ENCODE peak calls at places on chromosomes 13 and 19, in nine cellular contexts. One of them, this sample, is unnamed.
A peak's percentile ranks its signal among the peaks of the same experiment; 100 is the strongest.

GRCh38 chr19:29858000-29858596 is 46.3 kb downstream of the CCNE1 start:
- DNase-seq in AG09319: no peak
- DNase-seq in HEK293T: peak; percentile 64
- DNase-seq in osteoblast: no peak
- DNase-seq in fibroblast of the aortic adventitia: no peak
- DNase-seq in stimulated activated CD4-positive, alpha-beta T cell treated with anti-CD3 and anti-CD28 coated beads, Interleukin-2, amount 100 ng/mL, for 48 hours: no peak
- DNase-seq in stomach: peak; percentile 50
- DNase-seq in fibroblast of pulmonary artery: no peak
- DNase-seq in amygdala: no peak
- DNase-seq in this sample: no peak

GRCh38 chr13:94327318-94327717 is 152.2 kb downstream of the DCT start:
- DNase-seq in osteoblast: no peak
- DNase-seq in stomach: no peak
- DNase-seq in AG09319: no peak
- DNase-seq in amygdala: no peak
- DNase-seq in fibroblast of pulmonary artery: no peak
- DNase-seq in HEK293T: no peak
- DNase-seq in fibroblast of the aortic adventitia: no peak
- DNase-seq in stimulated activated CD4-positive, alpha-beta T cell treated with anti-CD3 and anti-CD28 coated beads, Interleukin-2, amount 100 ng/mL, for 48 hours: no peak
- DNase-seq in this sample: no peak

GRCh38 chr13:80334582-80335260 is 6.2 kb downstream of the SPRY2 start:
- DNase-seq in stimulated activated CD4-positive, alpha-beta T cell treated with anti-CD3 and anti-CD28 coated beads, Interleukin-2, amount 100 ng/mL, for 48 hours: no peak
- DNase-seq in stomach: no peak
- DNase-seq in fibroblast of pulmonary artery: peak; percentile 50
- DNase-seq in amygdala: no peak
- DNase-seq in AG09319: no peak
- DNase-seq in fibroblast of the aortic adventitia: peak; percentile 54
- DNase-seq in HEK293T: no peak
- DNase-seq in osteoblast: no peak
- DNase-seq in this sample: no peak

GRCh38 chr13:46905249-46905648 is 8.4 kb upstream of the HTR2A start:
- DNase-seq in HEK293T: no peak
- DNase-seq in amygdala: no peak
- DNase-seq in AG09319: no peak
- DNase-seq in fibroblast of the aortic adventitia: peak; percentile 31
- DNase-seq in fibroblast of pulmonary artery: peak; percentile 26
- DNase-seq in stomach: no peak
- DNase-seq in stimulated activated CD4-positive, alpha-beta T cell treated with anti-CD3 and anti-CD28 coated beads, Interleukin-2, amount 100 ng/mL, for 48 hours: no peak
- DNase-seq in osteoblast: no peak
- DNase-seq in this sample: no peak

GRCh38 chr19:44890366-44891015 is 563 bp upstream of the TOMM40 start:
- DNase-seq in HEK293T: peak; percentile 96
- DNase-seq in stimulated activated CD4-positive, alpha-beta T cell treated with anti-CD3 and anti-CD28 coated beads, Interleukin-2, amount 100 ng/mL, for 48 hours: no peak
- DNase-seq in osteoblast: peak; percentile 98
- DNase-seq in stomach: no peak
- DNase-seq in fibroblast of pulmonary artery: peak; percentile 99
- DNase-seq in fibroblast of the aortic adventitia: peak; percentile 100
- DNase-seq in amygdala: peak; percentile 100
- DNase-seq in AG09319: peak; percentile 95
- DNase-seq in this sample: peak; percentile 100

GRCh38 chr13:30841161-30841560 is 64.9 kb upstream of the MEDAG start:
- DNase-seq in fibroblast of the aortic adventitia: peak; percentile 25
- DNase-seq in AG09319: peak; percentile 85
- DNase-seq in fibroblast of pulmonary artery: no peak
- DNase-seq in stomach: no peak
- DNase-seq in amygdala: no peak
- DNase-seq in stimulated activated CD4-positive, alpha-beta T cell treated with anti-CD3 and anti-CD28 coated beads, Interleukin-2, amount 100 ng/mL, for 48 hours: no peak
- DNase-seq in HEK293T: no peak
- DNase-seq in osteoblast: no peak
- DNase-seq in this sample: no peak

GRCh38 chr19:39463403-39463802 is 17.2 kb upstream of the TIMM50 start:
- DNase-seq in AG09319: no peak
- DNase-seq in fibroblast of the aortic adventitia: no peak
- DNase-seq in stimulated activated CD4-positive, alpha-beta T cell treated with anti-CD3 and anti-CD28 coated beads, Interleukin-2, amount 100 ng/mL, for 48 hours: no peak
- DNase-seq in osteoblast: no peak
- DNase-seq in stomach: no peak
- DNase-seq in fibroblast of pulmonary artery: no peak
- DNase-seq in HEK293T: no peak
- DNase-seq in amygdala: no peak
- DNase-seq in this sample: no peak

GRCh38 chr13:78722700-78723099 is 63.7 kb upstream of the OBI1 start:
- DNase-seq in fibroblast of the aortic adventitia: no peak
- DNase-seq in amygdala: no peak
- DNase-seq in AG09319: no peak
- DNase-seq in fibroblast of pulmonary artery: no peak
- DNase-seq in stimulated activated CD4-positive, alpha-beta T cell treated with anti-CD3 and anti-CD28 coated beads, Interleukin-2, amount 100 ng/mL, for 48 hours: no peak
- DNase-seq in stomach: no peak
- DNase-seq in HEK293T: no peak
- DNase-seq in osteoblast: no peak
- DNase-seq in this sample: no peak

GRCh38 chr19:55641376-55642152 is 762 bp downstream of the ZNF580 start:
- DNase-seq in AG09319: no peak
- DNase-seq in fibroblast of pulmonary artery: peak; percentile 36
- DNase-seq in HEK293T: no peak
- DNase-seq in stomach: no peak
- DNase-seq in fibroblast of the aortic adventitia: peak; percentile 39
- DNase-seq in amygdala: no peak
- DNase-seq in stimulated activated CD4-positive, alpha-beta T cell treated with anti-CD3 and anti-CD28 coated beads, Interleukin-2, amount 100 ng/mL, for 48 hours: peak; percentile 29
- DNase-seq in osteoblast: peak; percentile 78
- DNase-seq in this sample: no peak

GRCh38 chr19:53102186-53102585 is 1.0 kb downstream of the ZNF160 start:
- DNase-seq in fibroblast of pulmonary artery: no peak
- DNase-seq in amygdala: no peak
- DNase-seq in osteoblast: no peak
- DNase-seq in AG09319: no peak
- DNase-seq in fibroblast of the aortic adventitia: peak; percentile 3
- DNase-seq in stomach: no peak
- DNase-seq in HEK293T: no peak
- DNase-seq in stimulated activated CD4-positive, alpha-beta T cell treated with anti-CD3 and anti-CD28 coated beads, Interleukin-2, amount 100 ng/mL, for 48 hours: no peak
- DNase-seq in this sample: no peak

GRCh38 chr19:30116984-30117555 is 175.0 kb downstream of the URI1 start:
- DNase-seq in amygdala: no peak
- DNase-seq in AG09319: no peak
- DNase-seq in fibroblast of pulmonary artery: no peak
- DNase-seq in fibroblast of the aortic adventitia: no peak
- DNase-seq in stomach: no peak
- DNase-seq in HEK293T: no peak
- DNase-seq in osteoblast: no peak
- DNase-seq in stimulated activated CD4-positive, alpha-beta T cell treated with anti-CD3 and anti-CD28 coated beads, Interleukin-2, amount 100 ng/mL, for 48 hours: no peak
- DNase-seq in this sample: no peak

GRCh38 chr13:20101467-20102316 is 59.2 kb downstream of the GJA3 start:
- DNase-seq in amygdala: no peak
- DNase-seq in stimulated activated CD4-positive, alpha-beta T cell treated with anti-CD3 and anti-CD28 coated beads, Interleukin-2, amount 100 ng/mL, for 48 hours: no peak
- DNase-seq in stomach: no peak
- DNase-seq in AG09319: no peak
- DNase-seq in fibroblast of the aortic adventitia: no peak
- DNase-seq in fibroblast of pulmonary artery: no peak
- DNase-seq in HEK293T: no peak
- DNase-seq in osteoblast: no peak
- DNase-seq in this sample: no peak

GRCh38 chr19:17553256-17553655 is 2.2 kb upstream of the COLGALT1 start:
- DNase-seq in amygdala: no peak
- DNase-seq in HEK293T: no peak
- DNase-seq in fibroblast of pulmonary artery: peak; percentile 99
- DNase-seq in stimulated activated CD4-positive, alpha-beta T cell treated with anti-CD3 and anti-CD28 coated beads, Interleukin-2, amount 100 ng/mL, for 48 hours: no peak
- DNase-seq in fibroblast of the aortic adventitia: peak; percentile 97
- DNase-seq in osteoblast: peak; percentile 89
- DNase-seq in stomach: no peak
- DNase-seq in AG09319: peak; percentile 81
- DNase-seq in this sample: no peak

GRCh38 chr19:48757741-48758144 is 2.4 kb downstream of the FGF21 start:
- DNase-seq in stomach: no peak
- DNase-seq in osteoblast: peak; percentile 45
- DNase-seq in AG09319: no peak
- DNase-seq in fibroblast of the aortic adventitia: no peak
- DNase-seq in stimulated activated CD4-positive, alpha-beta T cell treated with anti-CD3 and anti-CD28 coated beads, Interleukin-2, amount 100 ng/mL, for 48 hours: no peak
- DNase-seq in HEK293T: no peak
- DNase-seq in amygdala: no peak
- DNase-seq in fibroblast of pulmonary artery: no peak
- DNase-seq in this sample: no peak

GRCh38 chr19:8148410-8149231 is 771 bp downstream of the FBN3 start:
- DNase-seq in fibroblast of pulmonary artery: no peak
- DNase-seq in amygdala: no peak
- DNase-seq in stomach: no peak
- DNase-seq in AG09319: no peak
- DNase-seq in fibroblast of the aortic adventitia: no peak
- DNase-seq in stimulated activated CD4-positive, alpha-beta T cell treated with anti-CD3 and anti-CD28 coated beads, Interleukin-2, amount 100 ng/mL, for 48 hours: no peak
- DNase-seq in HEK293T: peak; percentile 50
- DNase-seq in osteoblast: peak; percentile 82
- DNase-seq in this sample: no peak

GRCh38 chr19:3124630-3125029 is 11.2 kb upstream of the GNA15 start:
- DNase-seq in AG09319: no peak
- DNase-seq in osteoblast: peak; percentile 62
- DNase-seq in stomach: no peak
- DNase-seq in amygdala: no peak
- DNase-seq in fibroblast of pulmonary artery: no peak
- DNase-seq in stimulated activated CD4-positive, alpha-beta T cell treated with anti-CD3 and anti-CD28 coated beads, Interleukin-2, amount 100 ng/mL, for 48 hours: no peak
- DNase-seq in fibroblast of the aortic adventitia: no peak
- DNase-seq in HEK293T: no peak
- DNase-seq in this sample: no peak

GRCh38 chr19:51327066-51327985 is 14.6 kb downstream of the VSIG10L start:
- DNase-seq in AG09319: no peak
- DNase-seq in fibroblast of the aortic adventitia: peak; percentile 28
- DNase-seq in amygdala: no peak
- DNase-seq in osteoblast: peak; percentile 95
- DNase-seq in stomach: peak; percentile 28
- DNase-seq in stimulated activated CD4-positive, alpha-beta T cell treated with anti-CD3 and anti-CD28 coated beads, Interleukin-2, amount 100 ng/mL, for 48 hours: peak; percentile 47
- DNase-seq in HEK293T: peak; percentile 92
- DNase-seq in fibroblast of pulmonary artery: peak; percentile 48
- DNase-seq in this sample: no peak

GRCh38 chr19:3045885-3046603 is 16.3 kb downstream of the TLE5 start:
- DNase-seq in osteoblast: peak; percentile 85
- DNase-seq in amygdala: no peak
- DNase-seq in fibroblast of the aortic adventitia: no peak
- DNase-seq in HEK293T: no peak
- DNase-seq in stimulated activated CD4-positive, alpha-beta T cell treated with anti-CD3 and anti-CD28 coated beads, Interleukin-2, amount 100 ng/mL, for 48 hours: no peak
- DNase-seq in fibroblast of pulmonary artery: no peak
- DNase-seq in stomach: no peak
- DNase-seq in AG09319: no peak
- DNase-seq in this sample: no peak

GRCh38 chr13:42007844-42008243 is 40.6 kb upstream of the DGKH start:
- DNase-seq in amygdala: no peak
- DNase-seq in fibroblast of pulmonary artery: peak; percentile 67
- DNase-seq in osteoblast: peak; percentile 78
- DNase-seq in stomach: no peak
- DNase-seq in AG09319: no peak
- DNase-seq in HEK293T: no peak
- DNase-seq in fibroblast of the aortic adventitia: peak; percentile 90
- DNase-seq in stimulated activated CD4-positive, alpha-beta T cell treated with anti-CD3 and anti-CD28 coated beads, Interleukin-2, amount 100 ng/mL, for 48 hours: no peak
- DNase-seq in this sample: no peak

GRCh38 chr19:850221-850978 is 1.7 kb upstream of the ELANE start:
- DNase-seq in stomach: peak; percentile 83
- DNase-seq in osteoblast: peak; percentile 99
- DNase-seq in HEK293T: no peak
- DNase-seq in fibroblast of pulmonary artery: peak; percentile 98
- DNase-seq in fibroblast of the aortic adventitia: peak; percentile 97
- DNase-seq in stimulated activated CD4-positive, alpha-beta T cell treated with anti-CD3 and anti-CD28 coated beads, Interleukin-2, amount 100 ng/mL, for 48 hours: no peak
- DNase-seq in AG09319: peak; percentile 88
- DNase-seq in amygdala: no peak
- DNase-seq in this sample: peak; percentile 15

GRCh38 chr13:114143806-114144605 is 11.6 kb upstream of the RASA3 start:
- DNase-seq in amygdala: no peak
- DNase-seq in stomach: no peak
- DNase-seq in fibroblast of the aortic adventitia: no peak
- DNase-seq in HEK293T: peak; percentile 45
- DNase-seq in osteoblast: peak; percentile 66
- DNase-seq in fibroblast of pulmonary artery: no peak
- DNase-seq in stimulated activated CD4-positive, alpha-beta T cell treated with anti-CD3 and anti-CD28 coated beads, Interleukin-2, amount 100 ng/mL, for 48 hours: no peak
- DNase-seq in AG09319: no peak
- DNase-seq in this sample: no peak

GRCh38 chr13:69274231-69274630 is 833.4 kb upstream of the ATXN8OS start:
- DNase-seq in fibroblast of pulmonary artery: no peak
- DNase-seq in osteoblast: no peak
- DNase-seq in stomach: no peak
- DNase-seq in HEK293T: no peak
- DNase-seq in fibroblast of the aortic adventitia: no peak
- DNase-seq in amygdala: no peak
- DNase-seq in AG09319: no peak
- DNase-seq in stimulated activated CD4-positive, alpha-beta T cell treated with anti-CD3 and anti-CD28 coated beads, Interleukin-2, amount 100 ng/mL, for 48 hours: no peak
- DNase-seq in this sample: no peak

GRCh38 chr13:41019027-41019487 is at the start of gene ELF1:
- DNase-seq in HEK293T: peak; percentile 53
- DNase-seq in osteoblast: peak; percentile 65
- DNase-seq in amygdala: no peak
- DNase-seq in fibroblast of the aortic adventitia: peak; percentile 73
- DNase-seq in stomach: peak; percentile 59
- DNase-seq in stimulated activated CD4-positive, alpha-beta T cell treated with anti-CD3 and anti-CD28 coated beads, Interleukin-2, amount 100 ng/mL, for 48 hours: peak; percentile 32
- DNase-seq in fibroblast of pulmonary artery: peak; percentile 59
- DNase-seq in AG09319: no peak
- DNase-seq in this sample: no peak